ENCODE peak calls at places on chromosomes 1 and 21, in seven cellular contexts. One of them, this sample, is unnamed.
A peak's percentile ranks its signal among the peaks of the same experiment; 100 is the strongest.

GRCh38 chr1:42429623-42430022 is 26.2 kb downstream of the ZMYND12 start:
- DNase-seq in heart right ventricle: no peak
- DNase-seq in nephron progenitor cell: no peak
- DNase-seq in body of pancreas: no peak
- DNase-seq in progenitor cell of endocrine pancreas: no peak
- DNase-seq in RWPE2: no peak
- DNase-seq in GM20000: no peak
- DNase-seq in this sample: no peak

GRCh38 chr1:107897428-107898339 is 67.3 kb downstream of the VAV3 start:
- DNase-seq in progenitor cell of endocrine pancreas: no peak
- DNase-seq in GM20000: no peak
- DNase-seq in body of pancreas: no peak
- DNase-seq in heart right ventricle: no peak
- DNase-seq in RWPE2: no peak
- DNase-seq in nephron progenitor cell: no peak
- DNase-seq in this sample: no peak

GRCh38 chr1:61749574-61749973 is 7.3 kb downstream of the PATJ start:
- DNase-seq in nephron progenitor cell: no peak
- DNase-seq in RWPE2: no peak
- DNase-seq in progenitor cell of endocrine pancreas: no peak
- DNase-seq in body of pancreas: no peak
- DNase-seq in GM20000: no peak
- DNase-seq in heart right ventricle: no peak
- DNase-seq in this sample: no peak

GRCh38 chr1:240285541-240285940 is 193.9 kb downstream of the FMN2 start:
- DNase-seq in body of pancreas: no peak
- DNase-seq in progenitor cell of endocrine pancreas: no peak
- DNase-seq in heart right ventricle: no peak
- DNase-seq in nephron progenitor cell: no peak
- DNase-seq in RWPE2: no peak
- DNase-seq in GM20000: no peak
- DNase-seq in this sample: no peak

GRCh38 chr1:117780981-117781475 is 148.4 kb downstream of the GDAP2 start:
- DNase-seq in body of pancreas: no peak
- DNase-seq in RWPE2: no peak
- DNase-seq in heart right ventricle: no peak
- DNase-seq in GM20000: no peak
- DNase-seq in progenitor cell of endocrine pancreas: no peak
- DNase-seq in nephron progenitor cell: peak; percentile 22
- DNase-seq in this sample: no peak

GRCh38 chr1:179807691-179808485 is 64.8 kb downstream of the FAM163A start:
- DNase-seq in heart right ventricle: no peak
- DNase-seq in GM20000: no peak
- DNase-seq in nephron progenitor cell: no peak
- DNase-seq in RWPE2: no peak
- DNase-seq in progenitor cell of endocrine pancreas: no peak
- DNase-seq in body of pancreas: no peak
- DNase-seq in this sample: no peak

GRCh38 chr1:187027259-187027658 is 198.5 kb downstream of the PLA2G4A start:
- DNase-seq in body of pancreas: no peak
- DNase-seq in heart right ventricle: no peak
- DNase-seq in progenitor cell of endocrine pancreas: no peak
- DNase-seq in nephron progenitor cell: no peak
- DNase-seq in RWPE2: no peak
- DNase-seq in GM20000: no peak
- DNase-seq in this sample: no peak

GRCh38 chr1:81179239-81179638 is 621.5 kb upstream of the ADGRL2 start:
- DNase-seq in body of pancreas: no peak
- DNase-seq in RWPE2: no peak
- DNase-seq in heart right ventricle: no peak
- DNase-seq in GM20000: no peak
- DNase-seq in progenitor cell of endocrine pancreas: no peak
- DNase-seq in nephron progenitor cell: no peak
- DNase-seq in this sample: no peak

GRCh38 chr21:44820851-44821250 is 3.0 kb upstream of the SUMO3 start:
- DNase-seq in RWPE2: no peak
- DNase-seq in nephron progenitor cell: no peak
- DNase-seq in GM20000: no peak
- DNase-seq in body of pancreas: no peak
- DNase-seq in heart right ventricle: no peak
- DNase-seq in progenitor cell of endocrine pancreas: no peak
- DNase-seq in this sample: no peak

GRCh38 chr1:21822349-21822748 is 10.3 kb downstream of the LDLRAD2 start:
- DNase-seq in body of pancreas: no peak
- DNase-seq in RWPE2: no peak
- DNase-seq in GM20000: no peak
- DNase-seq in progenitor cell of endocrine pancreas: no peak
- DNase-seq in heart right ventricle: no peak
- DNase-seq in nephron progenitor cell: peak; percentile 56
- DNase-seq in this sample: no peak

GRCh38 chr21:25385912-25386474 is 221.3 kb downstream of the MRPL39 start:
- DNase-seq in RWPE2: no peak
- DNase-seq in GM20000: peak; percentile 40
- DNase-seq in nephron progenitor cell: peak; percentile 48
- DNase-seq in heart right ventricle: no peak
- DNase-seq in body of pancreas: peak; percentile 79
- DNase-seq in progenitor cell of endocrine pancreas: peak; percentile 23
- DNase-seq in this sample: no peak

GRCh38 chr21:42160950-42161225 is 58.1 kb upstream of the ABCG1 start:
- DNase-seq in progenitor cell of endocrine pancreas: no peak
- DNase-seq in GM20000: no peak
- DNase-seq in body of pancreas: no peak
- DNase-seq in nephron progenitor cell: no peak
- DNase-seq in RWPE2: no peak
- DNase-seq in heart right ventricle: no peak
- DNase-seq in this sample: no peak

GRCh38 chr1:68624233-68624632 is 127.4 kb upstream of the DEPDC1 start:
- DNase-seq in body of pancreas: no peak
- DNase-seq in RWPE2: no peak
- DNase-seq in nephron progenitor cell: no peak
- DNase-seq in GM20000: no peak
- DNase-seq in heart right ventricle: no peak
- DNase-seq in progenitor cell of endocrine pancreas: no peak
- DNase-seq in this sample: no peak

GRCh38 chr21:45506836-45507522 is 35.3 kb downstream of the SLC19A1 start:
- DNase-seq in GM20000: no peak
- DNase-seq in progenitor cell of endocrine pancreas: no peak
- DNase-seq in heart right ventricle: no peak
- DNase-seq in body of pancreas: peak; percentile 8
- DNase-seq in nephron progenitor cell: no peak
- DNase-seq in RWPE2: peak; percentile 45
- DNase-seq in this sample: no peak

GRCh38 chr1:217528271-217528670 is 102.6 kb downstream of the GPATCH2 start:
- DNase-seq in RWPE2: no peak
- DNase-seq in nephron progenitor cell: no peak
- DNase-seq in progenitor cell of endocrine pancreas: no peak
- DNase-seq in body of pancreas: no peak
- DNase-seq in GM20000: no peak
- DNase-seq in heart right ventricle: no peak
- DNase-seq in this sample: no peak

GRCh38 chr1:32718527-32718926 is 16.0 kb upstream of the SYNC start:
- DNase-seq in nephron progenitor cell: no peak
- DNase-seq in RWPE2: no peak
- DNase-seq in body of pancreas: no peak
- DNase-seq in heart right ventricle: no peak
- DNase-seq in GM20000: no peak
- DNase-seq in progenitor cell of endocrine pancreas: no peak
- DNase-seq in this sample: no peak

GRCh38 chr1:88684482-88685238 is 587 bp downstream of the PKN2 start:
- DNase-seq in nephron progenitor cell: peak; percentile 81
- DNase-seq in heart right ventricle: peak; percentile 41
- DNase-seq in RWPE2: peak; percentile 56
- DNase-seq in GM20000: peak; percentile 72
- DNase-seq in progenitor cell of endocrine pancreas: peak; percentile 60
- DNase-seq in body of pancreas: peak; percentile 35
- DNase-seq in this sample: peak; percentile 55

GRCh38 chr1:155166006-155166372 is 7.1 kb downstream of the KRTCAP2 start:
- DNase-seq in body of pancreas: no peak
- DNase-seq in GM20000: no peak
- DNase-seq in nephron progenitor cell: peak; percentile 54
- DNase-seq in heart right ventricle: peak; percentile 54
- DNase-seq in RWPE2: no peak
- DNase-seq in progenitor cell of endocrine pancreas: no peak
- DNase-seq in this sample: no peak

GRCh38 chr1:114764689-114765088 is 6.9 kb upstream of the CSDE1 start:
- DNase-seq in heart right ventricle: no peak
- DNase-seq in GM20000: no peak
- DNase-seq in progenitor cell of endocrine pancreas: no peak
- DNase-seq in RWPE2: no peak
- DNase-seq in body of pancreas: no peak
- DNase-seq in nephron progenitor cell: no peak
- DNase-seq in this sample: no peak

GRCh38 chr1:162561616-162562451 is at the start of gene UAP1:
- DNase-seq in body of pancreas: peak; percentile 17
- DNase-seq in nephron progenitor cell: no peak
- DNase-seq in RWPE2: no peak
- DNase-seq in progenitor cell of endocrine pancreas: no peak
- DNase-seq in heart right ventricle: peak; percentile 24
- DNase-seq in GM20000: peak; percentile 33
- DNase-seq in this sample: peak; percentile 16

GRCh38 chr1:168340796-168341510 is 60.3 kb downstream of the TBX19 start:
- DNase-seq in heart right ventricle: no peak
- DNase-seq in body of pancreas: no peak
- DNase-seq in GM20000: no peak
- DNase-seq in nephron progenitor cell: no peak
- DNase-seq in RWPE2: no peak
- DNase-seq in progenitor cell of endocrine pancreas: no peak
- DNase-seq in this sample: no peak

DNA sequence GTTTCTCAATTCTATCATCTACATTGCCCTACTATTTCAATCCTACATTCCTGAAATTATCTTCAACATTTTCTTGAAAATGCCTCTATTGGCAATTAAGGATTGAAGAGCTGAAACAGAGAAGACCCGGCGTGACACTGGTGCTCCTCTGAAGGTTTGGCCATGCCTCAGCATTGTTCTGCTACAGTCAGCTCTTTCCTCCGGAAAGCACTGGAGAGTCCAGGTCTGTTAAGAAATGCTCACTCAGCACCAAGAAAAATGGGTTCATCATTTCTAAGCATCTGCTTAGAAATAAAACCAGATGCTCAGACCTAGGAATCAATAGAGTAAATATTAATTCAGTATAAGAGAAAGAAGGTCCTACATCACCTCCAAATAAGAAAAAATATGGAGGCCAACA is 58.7 kb downstream of the WARS2 start:
- DNase-seq in RWPE2: no peak
- DNase-seq in progenitor cell of endocrine pancreas: no peak
- DNase-seq in GM20000: no peak
- DNase-seq in nephron progenitor cell: no peak
- DNase-seq in heart right ventricle: no peak
- DNase-seq in body of pancreas: no peak
- DNase-seq in this sample: no peak
- TF ChIP-seq CTCF in RWPE2: no peak
- TF ChIP-seq CTCF in progenitor cell of endocrine pancreas: no peak
- TF ChIP-seq CTCF in GM20000: no peak
- TF ChIP-seq CTCF in nephron progenitor cell: no peak
- TF ChIP-seq CTCF in heart right ventricle: no peak
- TF ChIP-seq CTCF in body of pancreas: no peak
- TF ChIP-seq CTCF in this sample: no peak

DNA sequence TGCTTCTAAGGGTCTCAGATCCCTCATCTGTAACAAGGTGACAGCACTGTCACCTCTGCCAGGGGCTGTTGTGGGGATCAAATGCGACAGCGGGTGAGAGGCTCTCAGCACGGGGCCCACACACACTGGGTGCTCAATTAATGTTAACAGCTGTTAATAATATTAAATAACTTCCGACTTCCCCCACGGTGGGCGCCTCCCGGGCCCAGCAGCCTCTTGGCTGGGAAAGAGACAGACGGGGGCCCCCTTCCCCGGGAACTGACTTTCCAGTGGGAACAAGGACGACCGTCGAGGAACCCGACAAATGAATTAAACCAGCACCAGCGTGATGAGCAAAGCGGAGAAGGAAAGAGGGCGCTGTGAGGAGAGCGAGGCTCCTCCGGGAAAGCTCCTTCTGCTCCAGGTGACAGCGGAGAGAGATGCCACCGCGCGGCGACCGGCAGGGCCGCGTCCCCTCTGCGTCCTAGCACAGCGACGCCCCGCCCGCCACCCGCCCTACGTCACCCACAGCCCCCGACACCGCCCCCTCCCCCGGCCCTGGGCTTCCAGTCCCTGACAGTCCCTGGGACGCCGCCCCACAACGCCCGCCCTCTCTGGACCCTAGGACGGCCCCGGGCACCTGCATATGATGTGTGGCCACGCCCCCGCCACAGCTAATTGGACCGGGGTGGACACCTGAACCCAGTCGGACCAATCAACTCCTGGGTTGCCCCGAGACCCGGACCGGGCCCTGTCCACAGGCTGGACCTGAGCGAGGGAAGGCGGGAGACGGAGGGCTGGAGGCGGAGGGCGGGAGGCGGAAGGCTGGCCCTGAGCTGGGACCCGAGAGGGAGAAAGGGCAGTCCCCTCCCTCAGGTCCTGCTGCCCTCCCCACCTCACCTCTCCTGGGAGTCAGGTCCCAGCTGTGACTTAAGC is 38.2 kb downstream of the MATN1 start:
- DNase-seq in RWPE2: peak; percentile 72
- DNase-seq in GM20000: no peak
- DNase-seq in heart right ventricle: peak; percentile 23
- DNase-seq in body of pancreas: peak; percentile 98
- DNase-seq in progenitor cell of endocrine pancreas: peak; percentile 94
- DNase-seq in nephron progenitor cell: peak; percentile 92
- DNase-seq in this sample: peak; percentile 36
- TF ChIP-seq CTCF in RWPE2: peak; percentile 14
- TF ChIP-seq CTCF in GM20000: no peak
- TF ChIP-seq CTCF in heart right ventricle: no peak
- TF ChIP-seq CTCF in body of pancreas: peak; percentile 16
- TF ChIP-seq CTCF in progenitor cell of endocrine pancreas: peak; percentile 58
- TF ChIP-seq CTCF in nephron progenitor cell: peak; percentile 22
- TF ChIP-seq CTCF in this sample: peak; percentile 53

DNA sequence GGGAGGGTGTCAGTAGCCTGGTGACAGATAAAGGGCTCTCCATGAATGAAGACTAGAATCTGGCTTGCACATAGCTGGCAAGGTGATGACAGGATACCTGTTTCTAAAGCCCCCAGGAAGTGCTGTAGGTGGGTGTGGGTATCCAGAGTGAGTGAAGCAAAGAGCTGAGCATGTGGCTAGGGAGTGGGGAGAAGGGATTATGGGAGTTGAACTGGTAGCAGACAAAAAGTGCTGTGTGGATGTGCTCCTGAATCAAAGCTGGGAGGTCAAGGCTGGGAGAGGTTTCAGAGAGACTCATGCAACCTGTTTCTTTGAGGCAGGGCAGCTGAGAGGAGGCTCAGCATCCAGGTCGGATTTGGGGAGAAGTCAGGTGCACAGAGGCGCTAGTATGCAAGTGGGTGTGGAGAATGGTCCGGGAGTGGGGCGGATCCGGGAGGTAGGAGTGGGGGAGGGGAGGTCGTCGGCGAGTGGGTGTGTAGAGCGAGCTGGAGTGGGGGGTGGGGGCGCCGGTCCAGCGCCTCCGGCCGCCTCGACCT is 600 bp downstream of the ASTN1 start:
- DNase-seq in body of pancreas: no peak
- DNase-seq in RWPE2: no peak
- DNase-seq in progenitor cell of endocrine pancreas: no peak
- DNase-seq in nephron progenitor cell: peak; percentile 37
- DNase-seq in heart right ventricle: no peak
- DNase-seq in GM20000: no peak
- DNase-seq in this sample: peak; percentile 16
- TF ChIP-seq CTCF in body of pancreas: no peak
- TF ChIP-seq CTCF in RWPE2: no peak
- TF ChIP-seq CTCF in progenitor cell of endocrine pancreas: no peak
- TF ChIP-seq CTCF in nephron progenitor cell: no peak
- TF ChIP-seq CTCF in heart right ventricle: no peak
- TF ChIP-seq CTCF in GM20000: no peak
- TF ChIP-seq CTCF in this sample: no peak

GRCh38 chr1:197327776-197328364 is 59.8 kb downstream of the CRB1 start:
- DNase-seq in GM20000: no peak
- DNase-seq in body of pancreas: no peak
- DNase-seq in heart right ventricle: no peak
- DNase-seq in progenitor cell of endocrine pancreas: no peak
- DNase-seq in nephron progenitor cell: no peak
- DNase-seq in RWPE2: no peak
- DNase-seq in this sample: no peak
- TF ChIP-seq CTCF in GM20000: peak; percentile 7
- TF ChIP-seq CTCF in body of pancreas: peak; percentile 52
- TF ChIP-seq CTCF in heart right ventricle: peak; percentile 68
- TF ChIP-seq CTCF in progenitor cell of endocrine pancreas: peak; percentile 73
- TF ChIP-seq CTCF in nephron progenitor cell: peak; percentile 59
- TF ChIP-seq CTCF in RWPE2: peak; percentile 82
- TF ChIP-seq CTCF in this sample: peak; percentile 78